ENCODE peak calls at places on chromosomes 4 and X, in four cellular contexts. One of them, this sample, is unnamed.

GRCh38 chrX:44946771-44947170 is 73.8 kb downstream of the KDM6A start:
- DNase-seq in amniotic epithelial cell: peak; percentile 25
- DNase-seq in CD8-positive, alpha-beta memory T cell: no peak
- DNase-seq in NCI-H1092: no peak
- DNase-seq in this sample: no peak

GRCh38 chr4:100838286-100838685 is 320.5 kb upstream of the EMCN start:
- DNase-seq in CD8-positive, alpha-beta memory T cell: no peak
- DNase-seq in amniotic epithelial cell: no peak
- DNase-seq in NCI-H1092: no peak
- DNase-seq in this sample: no peak

GRCh38 chrX:21840199-21840557 is 761 bp downstream of the MBTPS2 start:
- DNase-seq in CD8-positive, alpha-beta memory T cell: no peak
- DNase-seq in amniotic epithelial cell: peak; percentile 20
- DNase-seq in NCI-H1092: no peak
- DNase-seq in this sample: no peak

GRCh38 chr4:79855081-79855480 is 217.9 kb downstream of the ANTXR2 start:
- DNase-seq in NCI-H1092: no peak
- DNase-seq in CD8-positive, alpha-beta memory T cell: no peak
- DNase-seq in amniotic epithelial cell: peak; percentile 16
- DNase-seq in this sample: no peak

GRCh38 chr4:3335385-3335784 is 42.6 kb downstream of the RGS12 start:
- DNase-seq in amniotic epithelial cell: no peak
- DNase-seq in CD8-positive, alpha-beta memory T cell: no peak
- DNase-seq in NCI-H1092: peak; percentile 70
- DNase-seq in this sample: no peak

GRCh38 chrX:20884565-20884964 is 489.7 kb upstream of the CNKSR2 start:
- DNase-seq in NCI-H1092: no peak
- DNase-seq in CD8-positive, alpha-beta memory T cell: no peak
- DNase-seq in amniotic epithelial cell: no peak
- DNase-seq in this sample: no peak

GRCh38 chr4:129176864-129177263 is 80.9 kb downstream of the C4orf33 start:
- DNase-seq in CD8-positive, alpha-beta memory T cell: no peak
- DNase-seq in NCI-H1092: no peak
- DNase-seq in amniotic epithelial cell: no peak
- DNase-seq in this sample: no peak

GRCh38 chrX:41449615-41450014 is 2.5 kb downstream of the NYX start:
- DNase-seq in amniotic epithelial cell: no peak
- DNase-seq in NCI-H1092: no peak
- DNase-seq in CD8-positive, alpha-beta memory T cell: no peak
- DNase-seq in this sample: no peak

GRCh38 chr4:26907731-26908599 is 47.3 kb downstream of the STIM2 start:
- DNase-seq in amniotic epithelial cell: no peak
- DNase-seq in NCI-H1092: no peak
- DNase-seq in CD8-positive, alpha-beta memory T cell: no peak
- DNase-seq in this sample: no peak

GRCh38 chrX:19840899-19841648 is 46.3 kb downstream of the SH3KBP1 start:
- DNase-seq in amniotic epithelial cell: peak; percentile 55
- DNase-seq in CD8-positive, alpha-beta memory T cell: peak; percentile 61
- DNase-seq in NCI-H1092: no peak
- DNase-seq in this sample: no peak

GRCh38 chr4:162770761-162771490 is 395.8 kb downstream of the NAF1 start:
- DNase-seq in CD8-positive, alpha-beta memory T cell: no peak
- DNase-seq in amniotic epithelial cell: no peak
- DNase-seq in NCI-H1092: no peak
- DNase-seq in this sample: no peak